ENCODE peak calls at places on chromosomes 11 and 22, in six cellular contexts. T is right cardiac atrium, N is anterior cingulate cortex, U is astrocyte of the spinal cord, I is dermis microvascular lymphatic vessel endothelial cell, Q is aorta. B is an unnamed sample.

GRCh38 chr11:57787920-57788716 is 26.5 kb downstream of the CTNND1 start:
- DNase-seq in U (no peak), Q (peak; percentile 76), T (peak; percentile 62), I (no peak), N (no peak), B (peak; percentile 43)

GRCh38 chr11:841981-842369 is 354 bp downstream of the POLR2L start:
- DNase-seq in T (no peak), I (peak; percentile 32), U (no peak), Q (no peak), N (no peak), B (no peak)

GRCh38 chr11:128901655-128902514 is 10.7 kb downstream of the KCNJ5 start:
- DNase-seq in Q (peak; percentile 29), I (no peak), U (no peak), T (peak; percentile 55), N (no peak), B (no peak)

GRCh38 chr22:19057539-19057938 is 64.7 kb downstream of the DGCR2 start:
- DNase-seq in Q (no peak), N (no peak), T (no peak), U (no peak), I (no peak), B (no peak)

GRCh38 chr11:75151346-75152047 is 590 bp downstream of the SLCO2B1 start:
- DNase-seq in Q (peak; percentile 47), T (peak; percentile 71), U (no peak), N (no peak), I (peak; percentile 21), B (no peak)

GRCh38 chr11:43845816-43846215 is 34.8 kb upstream of the ALKBH3 start:
- DNase-seq in T (no peak), N (no peak), Q (no peak), I (no peak), U (no peak), B (no peak)

GRCh38 chr11:11580831-11581492 is 40.8 kb downstream of the GALNT18 start:
- DNase-seq in T (peak; percentile 53), N (no peak), I (no peak), Q (no peak), U (no peak), B (no peak)

GRCh38 chr22:28594784-28595324 is 84.8 kb downstream of the TTC28 start:
- DNase-seq in N (no peak), Q (no peak), I (peak; percentile 74), U (peak; percentile 76), T (no peak), B (no peak)

GRCh38 chr11:65551572-65552398 is 6.4 kb downstream of the LTBP3 start:
- DNase-seq in Q (no peak), T (peak; percentile 83), U (no peak), N (no peak), I (peak; percentile 58), B (peak; percentile 49)

GRCh38 chr11:20610825-20611224 is 11.4 kb downstream of the SLC6A5 start:
- DNase-seq in U (no peak), I (no peak), Q (no peak), T (no peak), N (no peak), B (no peak)

GRCh38 chr11:112344040-112344413 is 83.4 kb upstream of the PLET1 start:
- DNase-seq in T (no peak), Q (no peak), U (no peak), I (no peak), N (no peak), B (no peak)

GRCh38 chr11:112949781-112950575 is 11.2 kb upstream of the NCAM1 start:
- DNase-seq in Q (no peak), I (no peak), T (peak; percentile 50), U (no peak), N (no peak), B (no peak)

GRCh38 chr11:31824791-31825452 is 13.8 kb upstream of the PAX6 start:
- DNase-seq in T (no peak), U (no peak), Q (no peak), N (no peak), I (no peak), B (no peak)

GRCh38 chr11:6926208-6927029 is at the start of gene ZNF215:
- DNase-seq in I (peak; percentile 71), T (peak; percentile 92), Q (peak; percentile 75), U (peak; percentile 79), N (no peak), B (peak; percentile 53)

GRCh38 chr22:22754268-22754657 is 109.8 kb downstream of the GGTLC2 start:
- DNase-seq in T (no peak), I (no peak), N (no peak), U (no peak), Q (no peak), B (no peak)

GRCh38 chr11:6962141-6962540 is 35.9 kb downstream of the ZNF215 start:
- DNase-seq in U (no peak), N (no peak), T (no peak), I (no peak), Q (no peak), B (no peak)

GRCh38 chr22:47094861-47095330 is 332.4 kb downstream of the TBC1D22A start:
- DNase-seq in I (no peak), Q (no peak), N (no peak), U (peak; percentile 22), T (no peak), B (no peak)

GRCh38 chr22:25334091-25334490 is 114.7 kb downstream of the CRYBB2 start:
- DNase-seq in T (no peak), N (no peak), Q (no peak), U (no peak), I (peak; percentile 59), B (peak; percentile 79)

B was measured in head of caudate nucleus.